ENCODE peak calls at places on chromosomes 1 and 21, in five cellular contexts. J, L, G, A and D are unnamed samples.

GRCh38 chr1:153434746-153435455 is 18.6 kb downstream of the S100A7A start:
- DNase-seq in A (no peak), J (no peak), L (no peak), G (no peak), D (no peak)

GRCh38 chr1:143497374-143497747 is 474.4 kb downstream of the FAM72C start:
- DNase-seq in A (no peak), L (no peak), J (no peak), G (peak), D (peak)

GRCh38 chr1:180096584-180097318 is 57.9 kb upstream of the QSOX1 start:
- DNase-seq in A (no peak), G (no peak), J (no peak), L (no peak), D (no peak)

GRCh38 chr21:26834181-26834945 is 10.8 kb downstream of the ADAMTS1 start:
- DNase-seq in A (no peak), G (peak), L (no peak), J (no peak), D (no peak)

GRCh38 chr1:44640178-44640865 is 34.0 kb downstream of the TMEM53 start:
- DNase-seq in J (no peak), G (no peak), A (no peak), L (no peak), D (no peak)

GRCh38 chr1:159823401-159823800 is 3.3 kb upstream of the SLAMF8 start:
- DNase-seq in J (no peak), L (no peak), A (no peak), G (no peak), D (no peak)

GRCh38 chr1:225532240-225532944 is 104.6 kb upstream of the LBR start:
- DNase-seq in G (no peak), L (no peak), A (no peak), J (no peak), D (no peak)

GRCh38 chr1:171611306-171611705 is 10.7 kb upstream of the MYOCOS start:
- DNase-seq in A (no peak), G (peak), J (no peak), L (no peak), D (no peak)

GRCh38 chr1:184533049-184533448 is 146.2 kb downstream of the C1orf21 start:
- DNase-seq in G (no peak), A (no peak), J (no peak), L (no peak), D (no peak)

GRCh38 chr1:1788136-1788535 is 9.9 kb upstream of the NADK start:
- DNase-seq in G (no peak), A (no peak), J (no peak), L (no peak), D (no peak)

GRCh38 chr1:40187399-40187798 is 26.2 kb downstream of the RLF start:
- DNase-seq in L (no peak), G (peak), J (no peak), A (no peak), D (no peak)

GRCh38 chr1:17732475-17732874 is 22.7 kb upstream of the ACTL8 start:
- DNase-seq in J (no peak), A (no peak), L (no peak), G (peak), D (no peak)

GRCh38 chr1:84506729-84507453 is 510 bp upstream of the GNG5 start:
- DNase-seq in G (no peak), J (no peak), A (peak), L (no peak), D (no peak)

GRCh38 chr1:230028602-230029223 is 38.3 kb upstream of the GALNT2 start:
- DNase-seq in G (no peak), L (no peak), J (no peak), A (no peak), D (no peak)

GRCh38 chr1:225700889-225701465 is 48.1 kb upstream of the ENAH start:
- DNase-seq in A (no peak), G (peak), L (no peak), J (no peak), D (no peak)

GRCh38 chr1:17671314-17671705 is 83.8 kb upstream of the ACTL8 start:
- DNase-seq in A (no peak), G (no peak), J (no peak), L (no peak), D (no peak)

GRCh38 chr1:74771913-74772515 is 39.1 kb downstream of the TYW3 start:
- DNase-seq in A (peak), L (no peak), G (peak), J (no peak), D (no peak)

GRCh38 chr1:223331929-223332328 is 32.0 kb downstream of the SUSD4 start:
- DNase-seq in L (no peak), A (no peak), J (no peak), G (peak), D (no peak)

DNA sequence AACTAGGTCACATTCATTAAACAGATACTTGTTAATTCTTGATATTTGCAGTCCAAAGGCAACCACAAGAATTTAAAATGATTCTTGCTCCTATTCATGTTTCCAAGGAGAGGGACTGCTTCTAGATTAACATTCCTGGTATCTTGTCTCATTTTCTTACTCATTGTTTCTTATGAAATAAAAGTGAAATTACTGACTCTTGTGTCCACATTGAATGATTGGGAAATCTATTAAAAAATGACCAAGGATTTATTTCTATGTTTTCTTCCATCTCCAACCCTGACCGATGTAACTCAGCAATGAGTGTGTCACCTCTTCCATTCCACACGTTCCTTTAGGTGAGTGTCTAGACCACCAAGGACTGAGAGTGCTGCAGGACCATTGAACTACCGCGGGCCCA is 414.8 kb upstream of the PTBP2 start:
- DNase-seq in G (peak), L (no peak), A (no peak), J (no peak), D (no peak)
- H3K27ac ChIP-seq in G (peak), L (no peak), A (no peak), J (no peak), D (no peak)

DNA sequence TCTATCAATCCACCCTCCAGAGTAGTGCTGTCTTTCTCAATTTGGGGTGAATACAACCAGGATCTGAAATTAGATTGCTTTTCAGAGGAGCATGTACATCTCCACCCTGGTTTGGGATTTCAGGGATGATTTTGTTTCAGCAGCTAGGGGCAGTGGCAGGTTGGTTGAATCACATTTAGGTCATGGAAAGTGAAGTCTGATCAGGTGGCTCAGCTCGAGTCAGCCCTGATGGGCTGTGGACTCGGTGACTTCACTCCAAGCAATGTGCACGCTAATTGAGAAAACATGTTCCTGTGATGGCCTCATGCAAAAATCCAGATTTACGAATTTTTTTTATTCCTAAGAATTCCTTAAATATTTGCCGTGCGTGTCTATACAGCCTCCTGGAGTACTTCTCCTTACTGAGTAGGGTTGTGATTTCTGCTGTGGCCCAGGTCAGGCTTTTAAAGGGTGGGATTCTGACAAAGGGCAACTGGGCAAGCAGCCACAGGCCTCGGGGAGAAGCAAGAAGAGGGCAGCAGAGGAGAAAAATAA is 7.5 kb downstream of the NGF start:
- DNase-seq in J (no peak), L (no peak), G (peak), A (no peak), D (no peak)
- H3K27ac ChIP-seq in J (no peak), L (no peak), G (peak), A (no peak), D (no peak)

GRCh38 chr1:115428676-115429075 is 90.6 kb upstream of the NGF start:
- DNase-seq in L (no peak), J (no peak), A (no peak), G (peak), D (no peak)

GRCh38 chr1:115429884-115430283 is 91.8 kb upstream of the NGF start:
- DNase-seq in A (no peak), G (peak), L (no peak), J (no peak), D (no peak)

GRCh38 chr1:115430717-115431116 is 92.7 kb upstream of the NGF start:
- DNase-seq in G (peak), A (no peak), L (no peak), J (no peak), D (no peak)

GRCh38 chr1:115428262-115428661 is 90.2 kb upstream of the NGF start:
- DNase-seq in A (no peak), L (no peak), G (peak), J (no peak), D (no peak)

GRCh38 chr1:115429242-115429641 is 91.2 kb upstream of the NGF start:
- DNase-seq in L (no peak), J (no peak), A (no peak), G (peak), D (no peak)
- H3K27ac ChIP-seq in L (no peak), J (no peak), A (no peak), G (peak), D (no peak)

GRCh38 chr1:87221008-87221407 is 107.7 kb upstream of the LMO4 start:
- DNase-seq in A (no peak), L (no peak), G (no peak), J (no peak), D (no peak)

GRCh38 chr1:87219626-87220025 is 109.1 kb upstream of the LMO4 start:
- DNase-seq in G (no peak), L (no peak), A (no peak), J (no peak), D (no peak)

GRCh38 chr1:87215592-87215991 is 113.1 kb upstream of the LMO4 start:
- DNase-seq in A (no peak), J (no peak), L (no peak), G (no peak), D (no peak)

GRCh38 chr1:87224209-87224608 is 104.5 kb upstream of the LMO4 start:
- DNase-seq in J (no peak), G (peak), A (no peak), L (no peak), D (no peak)

DNA sequence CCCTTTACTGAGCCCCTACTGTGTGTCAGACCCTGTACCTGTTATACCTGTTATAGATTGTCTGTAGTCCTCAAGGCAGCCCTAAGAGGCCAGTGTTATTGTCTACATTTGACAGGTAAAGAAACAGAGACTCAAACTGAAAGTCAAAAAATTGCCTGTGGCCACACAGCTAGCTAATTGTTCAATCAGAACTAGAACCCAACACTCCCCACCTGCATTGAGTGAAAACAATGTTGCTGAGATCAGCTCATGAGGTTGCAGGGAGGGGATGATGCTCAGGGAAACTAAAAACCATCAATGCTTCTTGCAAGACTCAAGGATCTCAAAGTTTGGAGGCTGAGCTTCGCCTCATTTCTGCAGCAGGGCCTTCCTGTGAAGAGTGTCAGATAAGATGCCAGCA is 109.5 kb upstream of the LMO4 start:
- DNase-seq in J (no peak), G (no peak), A (no peak), L (no peak), D (no peak)
- H3K27ac ChIP-seq in J (no peak), G (no peak), A (no peak), L (no peak), D (no peak)

GRCh38 chr1:205191617-205192016 is 19.9 kb downstream of the DSTYK start:
- DNase-seq in L (no peak), J (no peak), G (no peak), A (no peak), D (no peak)
- H3K27ac ChIP-seq in L (no peak), J (no peak), G (peak), A (no peak), D (no peak)

DNA sequence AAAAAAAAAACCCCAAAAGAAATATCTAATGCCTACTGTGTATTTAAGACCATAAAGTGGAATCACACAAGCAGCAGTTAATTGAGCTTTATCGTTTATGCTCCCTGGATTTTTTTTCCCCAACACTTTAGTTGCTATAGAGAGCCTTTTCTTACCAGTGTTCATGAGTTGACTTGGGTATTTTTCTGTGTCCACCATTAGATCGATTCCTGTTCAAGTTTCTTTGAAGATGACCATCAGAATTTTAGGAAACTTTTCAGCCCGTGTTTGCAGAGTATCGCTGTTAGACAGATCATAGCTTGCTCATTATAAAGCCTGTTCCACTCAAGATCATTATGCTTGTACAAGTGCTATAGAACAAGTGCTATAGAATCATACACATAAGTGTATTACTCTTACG is 1.5 kb downstream of the RALGPS2 start:
- DNase-seq in J (no peak), G (no peak), A (no peak), L (no peak), D (no peak)
- H3K27ac ChIP-seq in J (peak), G (peak), A (no peak), L (no peak), D (no peak)

DNA sequence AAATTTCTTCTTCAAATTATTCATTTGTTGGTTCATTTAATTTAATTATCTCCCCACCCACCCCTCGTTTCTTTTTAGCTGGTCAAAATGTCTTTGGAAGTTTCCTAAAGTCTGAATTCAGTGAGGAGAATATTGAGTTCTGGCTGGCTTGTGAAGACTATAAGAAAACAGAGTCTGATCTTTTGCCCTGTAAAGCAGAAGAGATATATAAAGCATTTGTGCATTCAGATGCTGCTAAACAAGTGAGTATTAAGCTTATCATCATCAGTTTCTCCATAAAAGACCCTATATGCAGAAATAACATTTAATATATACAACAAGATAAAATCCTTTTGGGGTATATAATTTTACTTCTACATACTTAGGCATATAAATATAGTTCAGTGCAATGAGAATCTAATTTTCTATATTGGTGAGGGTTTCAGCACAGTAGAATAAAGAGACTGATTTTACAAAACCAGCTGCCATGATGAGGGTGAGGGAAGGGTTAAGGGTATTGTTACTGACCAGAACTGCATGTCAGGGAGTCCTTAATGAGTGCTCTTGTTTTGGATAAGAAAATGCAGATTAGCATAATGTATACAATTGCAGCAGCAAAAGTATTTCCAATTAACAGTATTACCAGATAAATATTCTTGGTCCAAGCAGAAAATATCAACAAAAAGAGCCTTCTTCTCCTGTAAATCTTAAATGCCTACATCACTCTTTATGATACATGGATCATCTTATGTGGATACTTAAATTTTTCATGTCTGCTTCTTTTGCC is 2.8 kb downstream of the RGS1 start:
- DNase-seq in A (no peak), G (no peak), J (no peak), L (no peak), D (no peak)
- H3K27ac ChIP-seq in A (peak), G (no peak), J (no peak), L (no peak), D (no peak)

GRCh38 chr1:202551683-202552082 is 158.6 kb downstream of the SYT2 start:
- DNase-seq in J (no peak), L (no peak), A (no peak), G (no peak), D (no peak)

DNA sequence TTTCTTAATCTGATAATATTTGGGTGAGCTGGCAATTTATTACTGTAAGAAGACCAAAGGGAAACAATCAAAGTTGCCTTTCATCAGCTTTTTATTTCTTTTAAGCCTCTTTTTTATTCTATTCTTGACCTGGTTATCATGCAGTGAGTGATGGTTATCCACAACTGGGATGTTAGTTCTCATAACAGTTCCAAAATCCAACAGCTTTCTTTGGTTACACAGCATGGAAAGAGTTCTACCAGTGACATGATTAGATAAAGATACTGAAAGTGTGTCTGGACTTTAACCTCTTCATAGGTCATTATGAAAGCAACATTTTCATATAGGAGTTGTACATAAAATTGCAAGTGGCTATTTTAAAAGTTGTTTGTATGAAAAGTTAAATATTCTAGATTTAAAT is 163.0 kb downstream of the SYT2 start:
- DNase-seq in J (no peak), A (no peak), G (no peak), L (no peak), D (no peak)
- H3K27ac ChIP-seq in J (no peak), A (no peak), G (no peak), L (no peak), D (no peak)

DNA sequence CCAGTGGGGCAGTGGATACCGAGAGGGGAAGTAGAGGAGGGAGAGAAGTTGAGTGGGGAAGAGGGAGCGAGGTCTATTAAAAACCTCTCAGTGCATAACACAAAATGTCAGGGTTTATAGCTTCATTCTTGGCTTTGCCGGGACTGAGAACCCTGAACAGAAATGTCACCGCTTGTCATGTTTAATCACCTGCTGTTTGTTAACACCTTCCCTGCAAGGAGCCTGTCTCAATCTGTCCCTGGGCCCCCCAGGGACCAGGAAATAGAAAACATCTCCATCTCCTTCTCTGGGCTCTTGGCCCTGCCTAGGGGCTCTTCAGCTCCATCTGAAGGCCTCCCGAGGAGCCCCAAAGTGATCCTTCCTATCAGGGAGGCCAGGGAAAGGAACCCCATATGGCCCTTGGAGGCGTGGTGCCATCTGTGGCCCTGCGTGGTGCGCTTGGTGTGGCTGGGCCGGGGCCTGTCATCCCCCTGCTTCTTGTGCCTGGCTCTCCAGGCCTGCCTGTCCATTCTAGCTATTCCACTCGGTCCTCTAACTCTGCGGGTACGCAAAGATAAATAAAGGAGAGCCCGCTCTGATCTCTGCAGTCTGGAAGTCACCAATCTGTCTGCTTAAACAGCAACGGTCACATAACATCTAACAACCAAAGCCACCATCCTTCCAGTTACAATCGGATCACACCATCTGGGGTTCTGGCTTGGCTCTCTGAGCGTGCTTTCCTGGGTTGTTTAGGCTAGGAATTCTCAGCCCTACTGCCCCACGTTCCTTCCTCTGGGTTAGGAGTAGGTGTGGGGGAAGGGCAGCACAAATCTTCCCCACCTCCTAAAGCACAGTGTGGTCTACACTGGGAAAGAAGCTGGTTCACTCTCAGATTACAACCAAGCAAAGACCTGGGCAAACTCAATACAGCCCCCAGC is 113.7 kb downstream of the CASZ1 start:
- DNase-seq in J (no peak), L (no peak), G (no peak), A (no peak), D (no peak)
- H3K27ac ChIP-seq in J (no peak), L (no peak), G (no peak), A (no peak), D (no peak)

GRCh38 chr1:21260405-21261129 is 29.7 kb downstream of the ECE1 start:
- DNase-seq in L (no peak), J (no peak), A (no peak), G (no peak), D (no peak)
- H3K27ac ChIP-seq in L (peak), J (no peak), A (no peak), G (peak), D (no peak)